ENCODE peak calls at places on chromosome X, in six cellular contexts. M is T-helper 2 cell, B is SHP77, C is HCT116, E is GM20000, P is H9. D is an unnamed sample.

GRCh38 chrX:31483336-31483735 is 411.5 kb upstream of the FTHL17 start:
- DNase-seq in M (no peak), C (no peak), B (no peak), E (no peak), P (no peak), D (no peak)

GRCh38 chrX:119755981-119756533 is 2.3 kb upstream of the SOWAHD start:
- DNase-seq in P (no peak), B (no peak), M (no peak), E (peak), C (no peak), D (no peak)

GRCh38 chrX:2451456-2452316 is 49.1 kb downstream of the DHRSX start:
- DNase-seq in C (peak), M (no peak), E (no peak), P (peak), B (no peak), D (no peak)

GRCh38 chrX:1581132-1581531 is 10.3 kb upstream of the AKAP17A start:
- DNase-seq in E (peak), B (peak), M (no peak), P (peak), C (no peak), D (no peak)

GRCh38 chrX:39396358-39396995 is 595.2 kb downstream of the MID1IP1 start:
- DNase-seq in M (no peak), E (no peak), C (no peak), P (no peak), B (peak), D (no peak)

GRCh38 chrX:31070057-31070468 is 1.8 kb downstream of the FTHL17 start:
- DNase-seq in B (no peak), P (no peak), E (peak), M (no peak), C (no peak), D (no peak)

GRCh38 chrX:15718283-15718970 is 19.6 kb upstream of the CA5B start:
- DNase-seq in B (no peak), E (no peak), M (no peak), P (peak), C (peak), D (no peak)

GRCh38 chrX:132958086-132958703 is at the start of gene HS6ST2:
- DNase-seq in B (no peak), C (peak), M (no peak), E (no peak), P (peak), D (no peak)

GRCh38 chrX:20373063-20373462 is 106.4 kb upstream of the RPS6KA3 start:
- DNase-seq in C (no peak), B (no peak), P (no peak), E (no peak), M (no peak), D (no peak)

GRCh38 chrX:44223150-44223549 is 120.3 kb downstream of the EFHC2 start:
- DNase-seq in P (no peak), C (peak), B (no peak), E (no peak), M (no peak), D (no peak)

GRCh38 chrX:47380268-47380667 is 9.9 kb downstream of the ZNF157 start:
- DNase-seq in C (no peak), B (no peak), E (peak), M (peak), P (no peak), D (peak)

GRCh38 chrX:155070038-155070437 is 898 bp downstream of the CMC4 start:
- DNase-seq in P (no peak), E (no peak), C (no peak), B (no peak), M (no peak), D (no peak)

GRCh38 chrX:11397680-11398079 is 104.5 kb downstream of the AMELX start:
- DNase-seq in M (no peak), E (no peak), B (no peak), C (no peak), P (no peak), D (no peak)

GRCh38 chrX:130887392-130887791 is 15.6 kb downstream of the ENOX2 start:
- DNase-seq in C (no peak), B (peak), P (no peak), M (no peak), E (no peak), D (no peak)

GRCh38 chrX:154014429-154015380 is 5.0 kb downstream of the IRAK1 start:
- DNase-seq in C (no peak), P (no peak), E (no peak), B (no peak), M (no peak), D (no peak)

GRCh38 chrX:153440556-153441135 is 5.2 kb downstream of the TREX2 start:
- DNase-seq in C (no peak), M (no peak), E (no peak), P (no peak), B (no peak), D (no peak)

GRCh38 chrX:114165537-114165936 is 418.3 kb upstream of the HTR2C start:
- DNase-seq in B (no peak), P (no peak), M (no peak), E (no peak), C (no peak), D (no peak)

GRCh38 chrX:30951003-30951402 is 61.9 kb upstream of the TAB3 start:
- DNase-seq in P (no peak), M (no peak), E (no peak), B (no peak), C (no peak), D (no peak)

GRCh38 chrX:17769701-17770269 is 32.5 kb downstream of the SCML1 start:
- DNase-seq in P (no peak), E (no peak), M (no peak), B (no peak), C (no peak), D (no peak)

GRCh38 chrX:13747836-13748235 is 13.3 kb downstream of the OFD1 start:
- DNase-seq in E (no peak), B (peak), C (peak), M (no peak), P (no peak), D (no peak)

GRCh38 chrX:20637351-20637750 is 370.6 kb upstream of the RPS6KA3 start:
- DNase-seq in P (no peak), C (no peak), E (no peak), M (no peak), B (no peak), D (no peak)

GRCh38 chrX:45801554-45801953 is 600.9 kb upstream of the DIPK2B start:
- DNase-seq in B (no peak), E (no peak), P (no peak), M (no peak), C (no peak), D (no peak)

GRCh38 chrX:136304493-136304892 is 3.7 kb downstream of the ADGRG4 start:
- DNase-seq in C (no peak), B (no peak), M (no peak), E (no peak), P (no peak), D (no peak)

GRCh38 chrX:107673933-107674479 is 45.7 kb downstream of the PRPS1 start:
- DNase-seq in M (peak), B (no peak), C (no peak), P (peak), E (peak), D (peak)

GRCh38 chrX:150643271-150643670 is 49.9 kb upstream of the MTMR1 start:
- DNase-seq in C (no peak), E (no peak), P (no peak), M (no peak), B (no peak), D (no peak)

GRCh38 chrX:38426785-38427184 is 74.4 kb downstream of the OTC start:
- DNase-seq in C (no peak), B (no peak), M (no peak), E (no peak), P (no peak), D (no peak)

GRCh38 chrX:108439961-108440696 is 491 bp downstream of the COL4A5 start:
- DNase-seq in P (peak), E (no peak), M (no peak), C (no peak), B (no peak), D (peak)

GRCh38 chrX:17817242-17817641 is 43.9 kb downstream of the RAI2 start:
- DNase-seq in C (no peak), B (no peak), M (no peak), E (no peak), P (no peak), D (no peak)

GRCh38 chrX:101383679-101384078 is 2.3 kb downstream of the BTK start:
- DNase-seq in C (no peak), E (peak), P (no peak), B (no peak), M (no peak), D (no peak)

GRCh38 chrX:40434947-40435346 is 145.8 kb upstream of the ATP6AP2 start:
- DNase-seq in E (no peak), P (peak), B (peak), M (no peak), C (no peak), D (peak)

GRCh38 chrX:7083468-7084396 is 63.8 kb upstream of the STS start:
- DNase-seq in B (no peak), C (peak), P (no peak), E (peak), M (no peak), D (no peak)

GRCh38 chrX:121000589-121000988 is 15.0 kb upstream of the CT47A1 start:
- DNase-seq in B (no peak), M (no peak), P (no peak), E (peak), C (peak), D (no peak)

GRCh38 chrX:53247928-53248327 is 22.9 kb upstream of the KDM5C start:
- DNase-seq in C (no peak), B (no peak), P (no peak), E (no peak), M (no peak), D (no peak)

GRCh38 chrX:20237864-20238263 is 28.8 kb downstream of the RPS6KA3 start:
- DNase-seq in C (no peak), M (no peak), P (no peak), B (no peak), E (no peak), D (no peak)

GRCh38 chrX:135513140-135513535 is 7.3 kb upstream of the INTS6L start:
- DNase-seq in B (no peak), M (no peak), E (no peak), P (no peak), C (no peak), D (no peak)

GRCh38 chrX:107562482-107562881 is 65.8 kb upstream of the PRPS1 start:
- DNase-seq in C (no peak), E (no peak), P (no peak), B (no peak), M (no peak), D (no peak)

D was measured in left cardiac atrium.